ENCODE peak calls at places on chromosomes 1 and 21, in six cellular contexts. I is SHP77; H is COR-L47; E is stimulated activated CD4-positive, alpha-beta T cell treated with anti-CD3 and anti-CD28 coated beads, Interleukin-2, amount 100 ng/mL, for 24 hours; C is HFFc6; T is choroid plexus epithelial cell. Z is an unnamed sample.

GRCh38 chr1:109759513-109760334 is 4.0 kb downstream of the EPS8L3 start:
- DNase-seq in E (no peak), C (no peak), H (no peak), I (no peak), T (no peak), Z (no peak)

GRCh38 chr1:7582439-7582972 is 188.6 kb upstream of the VAMP3 start:
- DNase-seq in T (no peak), C (no peak), E (no peak), H (no peak), I (peak), Z (no peak)

GRCh38 chr1:48817505-48818114 is 40.9 kb upstream of the BEND5 start:
- DNase-seq in T (peak), I (peak), C (no peak), E (peak), H (peak), Z (peak)

GRCh38 chr1:234507089-234507488 is 28.1 kb upstream of the TARBP1 start:
- DNase-seq in H (no peak), I (no peak), E (no peak), C (no peak), T (no peak), Z (no peak)

GRCh38 chr1:25731626-25732370 is 68.2 kb upstream of the SELENON start:
- DNase-seq in H (no peak), T (no peak), C (no peak), I (peak), E (no peak), Z (no peak)

GRCh38 chr1:89987170-89987819 is 7.6 kb upstream of the ZNF326 start:
- DNase-seq in H (peak), I (peak), C (peak), T (peak), E (peak), Z (peak)

GRCh38 chr21:38619865-38620513 is 121.7 kb upstream of the ERG start:
- DNase-seq in T (no peak), C (no peak), E (no peak), I (no peak), H (no peak), Z (no peak)

GRCh38 chr21:29302340-29302991 is 3.7 kb downstream of the BACH1 start:
- DNase-seq in T (peak), H (no peak), C (no peak), I (no peak), E (no peak), Z (no peak)

GRCh38 chr1:26887125-26887524 is 3.0 kb downstream of the GPN2 start:
- DNase-seq in C (peak), E (no peak), T (peak), I (no peak), H (no peak), Z (no peak)

GRCh38 chr21:15848632-15849031 is 118.8 kb downstream of the USP25 start:
- DNase-seq in C (peak), H (no peak), I (no peak), E (no peak), T (peak), Z (no peak)

GRCh38 chr1:209590405-209590804 is 6.9 kb downstream of the CAMK1G start:
- DNase-seq in T (peak), E (no peak), H (no peak), C (peak), I (peak), Z (no peak)

GRCh38 chr1:117928881-117929339 is 511 bp downstream of the GDAP2 start:
- DNase-seq in I (peak), T (peak), H (peak), C (peak), E (no peak), Z (peak)

GRCh38 chr1:245383396-245384330 is 228.9 kb downstream of the KIF26B start:
- DNase-seq in C (no peak), T (no peak), E (no peak), H (no peak), I (no peak), Z (no peak)

GRCh38 chr1:194730304-194730703 is 1543.9 kb upstream of the B3GALT2 start:
- DNase-seq in I (no peak), H (no peak), C (no peak), E (no peak), T (no peak), Z (no peak)

GRCh38 chr1:1092149-1092855 is 18.2 kb upstream of the RNF223 start:
- DNase-seq in C (no peak), E (no peak), H (no peak), T (no peak), I (no peak), Z (no peak)

GRCh38 chr1:26069941-26070807 is 2.7 kb upstream of the TRIM63 start:
- DNase-seq in T (no peak), I (no peak), E (no peak), H (no peak), C (no peak), Z (no peak)

GRCh38 chr1:51439053-51439452 is 80.0 kb downstream of the EPS15 start:
- DNase-seq in E (no peak), I (no peak), H (no peak), T (peak), C (no peak), Z (no peak)

GRCh38 chr1:8424539-8425116 is 106.7 kb downstream of the SLC45A1 start:
- DNase-seq in T (peak), C (no peak), H (no peak), I (no peak), E (peak), Z (peak)

GRCh38 chr1:224691106-224691505 is 75.0 kb downstream of the CNIH3 start:
- DNase-seq in H (no peak), E (no peak), C (no peak), I (no peak), T (no peak), Z (no peak)

GRCh38 chr1:23591460-23592208 is 32.3 kb upstream of the ID3 start:
- DNase-seq in H (no peak), E (peak), C (no peak), I (peak), T (peak), Z (no peak)

GRCh38 chr1:151828931-151829330 is 2.7 kb downstream of the RORC start:
- DNase-seq in I (no peak), H (no peak), C (no peak), T (peak), E (no peak), Z (peak)

GRCh38 chr1:112011231-112011630 is 21.8 kb upstream of the KCND3 start:
- DNase-seq in I (no peak), E (no peak), C (peak), H (no peak), T (no peak), Z (no peak)

GRCh38 chr1:12760256-12760795 is 13.2 kb upstream of the PRAMEF12 start:
- DNase-seq in C (no peak), E (no peak), H (no peak), T (no peak), I (no peak), Z (no peak)

GRCh38 chr1:31859719-31860118 is 43.9 kb upstream of the SPOCD1 start:
- DNase-seq in H (no peak), E (no peak), C (no peak), I (no peak), T (no peak), Z (no peak)

GRCh38 chr1:13737388-13737787 is 37.4 kb downstream of the PRDM2 start:
- DNase-seq in I (no peak), C (no peak), H (peak), T (no peak), E (no peak), Z (peak)

GRCh38 chr1:38571726-38572125 is 287.8 kb downstream of the RRAGC start:
- DNase-seq in E (no peak), I (no peak), C (no peak), H (no peak), T (no peak), Z (no peak)

Z was measured in NCI-H1436.